ENCODE peak calls at places on chromosomes 13 and 19, in eight cellular contexts. S, X, R, Q, G, V, A and M are unnamed samples.

GRCh38 chr13:26061947-26062346 is 10.1 kb upstream of the SHISA2 start:
- DNase-seq in S (no peak), X (no peak), R (no peak), Q (no peak), G (no peak), V (no peak), A (no peak), M (no peak)

GRCh38 chr13:42875448-42876269 is 94.3 kb downstream of the FAM216B start:
- DNase-seq in S (no peak), X (peak; percentile 86), R (no peak), Q (no peak), G (no peak), V (no peak), A (no peak), M (no peak)

GRCh38 chr19:36125557-36125956 is 10.3 kb downstream of the TBCB start:
- DNase-seq in S (no peak), X (no peak), R (no peak), Q (no peak), G (no peak), V (no peak), A (no peak), M (no peak)

GRCh38 chr13:38103851-38104250 is 234.3 kb upstream of the TRPC4 start:
- DNase-seq in S (no peak), X (no peak), R (no peak), Q (no peak), G (no peak), V (no peak), A (no peak), M (no peak)

GRCh38 chr19:50162988-50163387 is at the start of gene IZUMO2:
- DNase-seq in S (no peak), X (peak; percentile 76), R (no peak), Q (no peak), G (no peak), V (no peak), A (no peak), M (no peak)

GRCh38 chr19:15124572-15125231 is 17.5 kb downstream of the SYDE1 start:
- DNase-seq in S (no peak), X (peak; percentile 42), R (no peak), Q (no peak), G (peak; percentile 38), V (no peak), A (peak; percentile 89), M (peak; percentile 76)

GRCh38 chr19:3457531-3458228 is 22.6 kb downstream of the SMIM24 start:
- DNase-seq in S (no peak), X (no peak), R (no peak), Q (no peak), G (no peak), V (no peak), A (no peak), M (no peak)

GRCh38 chr13:51995677-51996551 is 15.3 kb downstream of the ATP7B start:
- DNase-seq in S (no peak), X (no peak), R (no peak), Q (no peak), G (peak; percentile 77), V (no peak), A (peak; percentile 72), M (peak; percentile 45)

GRCh38 chr13:66835040-66835628 is 395.0 kb downstream of the PCDH9 start:
- DNase-seq in S (peak; percentile 7), X (peak; percentile 58), R (peak; percentile 42), Q (no peak), G (peak; percentile 43), V (peak; percentile 31), A (peak; percentile 86), M (peak; percentile 18)

GRCh38 chr19:10737680-10738079 is 19.8 kb downstream of the DNM2 start:
- DNase-seq in S (no peak), X (no peak), R (no peak), Q (no peak), G (no peak), V (no peak), A (no peak), M (no peak)

GRCh38 chr13:113912596-113912995 is 48.7 kb upstream of the GAS6 start:
- DNase-seq in S (no peak), X (no peak), R (no peak), Q (no peak), G (no peak), V (no peak), A (no peak), M (no peak)

GRCh38 chr19:3278294-3278693 is 53.8 kb downstream of the CELF5 start:
- DNase-seq in S (no peak), X (no peak), R (no peak), Q (no peak), G (no peak), V (no peak), A (no peak), M (no peak)

DNA sequence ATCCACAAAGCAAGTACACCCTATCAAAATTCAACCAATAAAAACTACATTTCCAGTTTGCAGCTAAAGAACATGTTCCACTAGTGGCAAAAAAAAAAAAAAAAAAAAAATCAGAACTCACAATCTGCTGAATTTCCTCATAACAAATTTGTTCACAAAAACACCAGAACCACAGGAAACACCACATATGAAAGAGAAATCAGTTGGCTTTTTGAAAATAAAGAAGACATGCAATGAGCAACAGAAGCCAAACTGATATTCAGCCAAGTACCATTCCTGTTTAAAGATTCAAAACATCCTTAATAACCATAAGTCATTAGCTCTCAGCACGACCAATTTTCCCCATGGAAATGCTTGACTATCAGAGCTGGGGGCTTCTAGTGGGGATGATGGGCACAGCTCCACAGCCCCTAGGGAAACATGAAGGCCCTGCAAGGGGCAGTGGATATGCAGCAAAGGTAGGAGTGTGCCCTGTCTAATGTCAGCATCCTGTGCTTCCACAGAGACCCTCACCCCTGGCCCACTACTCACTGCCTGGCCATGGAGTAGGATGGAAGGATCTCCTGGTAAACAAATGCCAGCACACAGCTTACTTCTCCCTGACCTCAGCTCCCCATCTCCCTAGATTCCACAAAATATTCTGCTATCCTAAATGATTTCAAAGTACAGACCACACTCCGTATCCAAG is 74.0 kb upstream of the DOCK9 start:
- DNase-seq in S (no peak), X (no peak), R (no peak), Q (no peak), G (no peak), V (no peak), A (no peak), M (no peak)
- TF ChIP-seq CTCF in S (no peak), X (no peak), R (no peak), Q (no peak), G (no peak), V (no peak), A (no peak), M (no peak)

GRCh38 chr13:29937836-29938235 is 87.4 kb upstream of the UBL3 start:
- DNase-seq in S (no peak), X (no peak), R (no peak), Q (no peak), G (no peak), V (no peak), A (no peak), M (no peak)

GRCh38 chr13:29935309-29935981 is 85.0 kb upstream of the UBL3 start:
- DNase-seq in S (no peak), X (no peak), R (no peak), Q (no peak), G (no peak), V (no peak), A (no peak), M (peak; percentile 51)

GRCh38 chr13:29937379-29937778 is 87.0 kb upstream of the UBL3 start:
- DNase-seq in S (no peak), X (no peak), R (no peak), Q (no peak), G (no peak), V (no peak), A (no peak), M (no peak)

GRCh38 chr13:29936051-29936813 is 85.8 kb upstream of the UBL3 start:
- DNase-seq in S (no peak), X (no peak), R (no peak), Q (no peak), G (no peak), V (no peak), A (no peak), M (no peak)

GRCh38 chr13:29936961-29937360 is 86.5 kb upstream of the UBL3 start:
- DNase-seq in S (no peak), X (no peak), R (no peak), Q (no peak), G (no peak), V (no peak), A (no peak), M (no peak)
- H3K4me1 ChIP-seq in S (no peaks in the 10 kb centered on the region), X (no peaks in the 10 kb centered on the region), R (no peaks in the 10 kb centered on the region), Q (no peaks in the 10 kb centered on the region), G (peaks cover 8% of the 10 kb centered on the region), V (no peaks in the 10 kb centered on the region), A (no peaks in the 10 kb centered on the region), M (no peaks in the 10 kb centered on the region)

GRCh38 chr19:41353466-41354342 is at the start of gene TGFB1:
- DNase-seq in S (peak; percentile 100), X (peak; percentile 83), R (peak; percentile 72), Q (peak; percentile 57), G (peak; percentile 75), V (peak; percentile 89), A (peak; percentile 91), M (peak; percentile 90)
- TF ChIP-seq POLR2A in S (peak; percentile 63), X (no peak), R (peak; percentile 51), Q (no peak), G (no peak), V (peak; percentile 66), A (peak; percentile 68), M (no peak)

GRCh38 chr13:34634443-34634842 is 307.6 kb upstream of the NBEA start:
- DNase-seq in S (no peak), X (no peak), R (no peak), Q (no peak), G (no peak), V (no peak), A (no peak), M (no peak)
- TF ChIP-seq CTCF in S (no peak), X (no peak), R (no peak), Q (no peak), G (no peak), V (no peak), A (no peak), M (no peak)

DNA sequence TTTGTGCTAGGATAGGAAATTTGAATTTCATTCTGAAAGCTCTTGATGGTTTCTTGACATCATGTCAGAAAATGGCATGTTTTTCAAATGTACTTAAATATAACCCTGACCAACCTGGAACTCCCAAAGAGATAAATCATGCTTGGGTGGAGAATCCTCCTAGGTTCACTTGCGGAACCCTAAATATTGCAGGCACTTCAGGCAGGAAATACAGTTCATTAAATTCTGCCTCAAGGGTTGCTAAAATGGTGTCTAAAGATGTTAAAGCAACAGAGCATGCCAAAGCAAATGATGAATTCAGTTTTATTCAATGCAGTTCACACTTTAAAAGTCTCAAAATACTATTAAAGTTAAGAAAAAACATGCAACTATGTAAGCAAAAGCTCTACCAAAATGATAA is 415.9 kb downstream of the SLITRK6 start:
- DNase-seq in S (no peak), X (no peak), R (no peak), Q (no peak), G (no peak), V (no peak), A (no peak), M (no peak)
- H3K4me1 ChIP-seq in S (peaks cover 6% of the 10 kb centered on the region), X (no peaks in the 10 kb centered on the region), R (no peaks in the 10 kb centered on the region), Q (no peaks in the 10 kb centered on the region), G (no peaks in the 10 kb centered on the region), V (no peaks in the 10 kb centered on the region), A (no peaks in the 10 kb centered on the region), M (no peaks in the 10 kb centered on the region)

GRCh38 chr19:17305517-17306284 is at the start of gene MRPL34:
- DNase-seq in S (peak; percentile 71), X (peak; percentile 97), R (peak; percentile 89), Q (peak; percentile 99), G (peak; percentile 98), V (peak; percentile 95), A (peak; percentile 98), M (peak; percentile 98)
- TF ChIP-seq POLR2A in S (peak; percentile 50), X (no peak), R (peak; percentile 81), Q (no peak), G (no peak), V (peak; percentile 70), A (peak; percentile 81), M (peak; percentile 72)